ENCODE peak calls at places on chromosome 5, in ten cellular contexts. Q, K, T, N, J, V, E, I, C and O are unnamed samples.

GRCh38 chr5:102865171-102865509 is 110.0 kb downstream of the PAM start:
- DNase-seq in Q (no peak), K (no peak), T (peak), N (peak), J (no peak), V (no peak), E (no peak), I (no peak), C (no peak), O (no peak)

GRCh38 chr5:17218353-17219005 is 1.0 kb downstream of the BASP1 start:
- DNase-seq in Q (no peak), K (peak), T (no peak), N (peak), J (peak), V (peak), E (peak), I (peak), C (peak), O (peak)

GRCh38 chr5:67815455-67816391 is 399.8 kb upstream of the PIK3R1 start:
- DNase-seq in Q (no peak), K (no peak), T (peak), N (no peak), J (no peak), V (no peak), E (no peak), I (no peak), C (peak), O (no peak)

GRCh38 chr5:66596791-66597757 is 881 bp downstream of the MAST4 start:
- DNase-seq in Q (peak), K (no peak), T (no peak), N (no peak), J (peak), V (peak), E (peak), I (peak), C (peak), O (peak)

GRCh38 chr5:16759147-16759800 is 142.5 kb upstream of the RETREG1 start:
- DNase-seq in Q (no peak), K (no peak), T (no peak), N (peak), J (no peak), V (peak), E (no peak), I (no peak), C (peak), O (peak)

GRCh38 chr5:135107986-135108385 is 74.0 kb upstream of the PITX1 start:
- DNase-seq in Q (no peak), K (no peak), T (no peak), N (no peak), J (no peak), V (no peak), E (no peak), I (no peak), C (no peak), O (no peak)

GRCh38 chr5:19001054-19001453 is 986.9 kb downstream of the CDH18 start:
- DNase-seq in Q (no peak), K (no peak), T (peak), N (no peak), J (no peak), V (no peak), E (no peak), I (no peak), C (no peak), O (no peak)

GRCh38 chr5:102722930-102723329 is 32.2 kb upstream of the PAM start:
- DNase-seq in Q (no peak), K (no peak), T (no peak), N (peak), J (no peak), V (no peak), E (no peak), I (no peak), C (no peak), O (no peak)

GRCh38 chr5:134072471-134073220 is 41.8 kb upstream of the TCF7 start:
- DNase-seq in Q (no peak), K (no peak), T (no peak), N (no peak), J (no peak), V (no peak), E (no peak), I (no peak), C (no peak), O (no peak)

GRCh38 chr5:179887095-179887494 is 20.6 kb downstream of the TBC1D9B start:
- DNase-seq in Q (no peak), K (no peak), T (no peak), N (no peak), J (no peak), V (no peak), E (no peak), I (no peak), C (no peak), O (no peak)

GRCh38 chr5:139635606-139636206 is 12.4 kb upstream of the CXXC5 start:
- DNase-seq in Q (peak), K (peak), T (peak), N (peak), J (peak), V (no peak), E (peak), I (no peak), C (peak), O (peak)

GRCh38 chr5:40797273-40798011 is 732 bp downstream of the PRKAA1 start:
- DNase-seq in Q (peak), K (peak), T (peak), N (peak), J (no peak), V (peak), E (peak), I (peak), C (peak), O (peak)

GRCh38 chr5:138649775-138650174 is 74.6 kb upstream of the HSPA9 start:
- DNase-seq in Q (no peak), K (no peak), T (no peak), N (no peak), J (no peak), V (no peak), E (no peak), I (no peak), C (no peak), O (no peak)

GRCh38 chr5:59430066-59430702 is 463.3 kb downstream of the PDE4D start:
- DNase-seq in Q (no peak), K (no peak), T (no peak), N (no peak), J (no peak), V (no peak), E (no peak), I (no peak), C (no peak), O (no peak)

GRCh38 chr5:29054282-29054681 is 2015.9 kb upstream of the CDH9 start:
- DNase-seq in Q (no peak), K (no peak), T (no peak), N (no peak), J (no peak), V (no peak), E (no peak), I (no peak), C (no peak), O (no peak)

GRCh38 chr5:92704590-92704989 is 876.4 kb downstream of the NR2F1-AS1 start:
- DNase-seq in Q (no peak), K (no peak), T (no peak), N (peak), J (no peak), V (no peak), E (no peak), I (no peak), C (no peak), O (no peak)

GRCh38 chr5:93583525-93583798 is 440 bp downstream of the NR2F1 start:
- DNase-seq in Q (no peak), K (no peak), T (no peak), N (peak), J (no peak), V (no peak), E (no peak), I (no peak), C (no peak), O (no peak)

GRCh38 chr5:103041071-103041676 is 78.8 kb downstream of the GIN1 start:
- DNase-seq in Q (no peak), K (no peak), T (peak), N (peak), J (peak), V (peak), E (peak), I (no peak), C (no peak), O (peak)

GRCh38 chr5:128782446-128782845 is 182.8 kb upstream of the SLC27A6 start:
- DNase-seq in Q (peak), K (peak), T (no peak), N (peak), J (no peak), V (no peak), E (no peak), I (no peak), C (peak), O (no peak)

GRCh38 chr5:100444961-100445360 is 90.2 kb upstream of the FAM174A start:
- DNase-seq in Q (no peak), K (no peak), T (no peak), N (peak), J (no peak), V (no peak), E (no peak), I (no peak), C (no peak), O (no peak)

GRCh38 chr5:151663617-151664322 is 22.9 kb downstream of the SPARC start:
- DNase-seq in Q (no peak), K (no peak), T (no peak), N (no peak), J (no peak), V (no peak), E (peak), I (no peak), C (no peak), O (no peak)

GRCh38 chr5:61002616-61003015 is 57.6 kb downstream of the NDUFAF2 start:
- DNase-seq in Q (no peak), K (no peak), T (no peak), N (no peak), J (no peak), V (no peak), E (no peak), I (no peak), C (no peak), O (no peak)

GRCh38 chr5:115831163-115831768 is 10.1 kb downstream of the ATG12 start:
- DNase-seq in Q (no peak), K (no peak), T (no peak), N (peak), J (peak), V (peak), E (peak), I (no peak), C (peak), O (peak)

GRCh38 chr5:179559280-179560252 is 9.2 kb downstream of the RUFY1 start:
- DNase-seq in Q (peak), K (peak), T (peak), N (peak), J (peak), V (peak), E (peak), I (peak), C (peak), O (peak)

GRCh38 chr5:71615809-71616208 is 28.7 kb downstream of the MCCC2 start:
- DNase-seq in Q (no peak), K (no peak), T (no peak), N (no peak), J (no peak), V (no peak), E (no peak), I (no peak), C (no peak), O (no peak)

GRCh38 chr5:95609711-95610110 is 10.2 kb upstream of the GPR150 start:
- DNase-seq in Q (no peak), K (no peak), T (no peak), N (peak), J (no peak), V (no peak), E (no peak), I (no peak), C (no peak), O (no peak)

GRCh38 chr5:73957397-73958001 is 331.5 kb downstream of the ARHGEF28 start:
- DNase-seq in Q (no peak), K (no peak), T (no peak), N (peak), J (no peak), V (no peak), E (no peak), I (no peak), C (no peak), O (no peak)

GRCh38 chr5:102295534-102296228 is 403 bp downstream of the SLCO4C1 start:
- DNase-seq in Q (no peak), K (no peak), T (no peak), N (no peak), J (no peak), V (no peak), E (peak), I (no peak), C (peak), O (no peak)

GRCh38 chr5:127550652-127551409 is 33.4 kb downstream of the PRRC1 start:
- DNase-seq in Q (no peak), K (no peak), T (no peak), N (peak), J (no peak), V (no peak), E (no peak), I (no peak), C (no peak), O (no peak)

GRCh38 chr5:138661991-138662434 is 86.8 kb upstream of the HSPA9 start:
- DNase-seq in Q (no peak), K (no peak), T (no peak), N (no peak), J (no peak), V (no peak), E (no peak), I (no peak), C (peak), O (no peak)

GRCh38 chr5:59185757-59186385 is 603.0 kb downstream of the RAB3C start:
- DNase-seq in Q (no peak), K (no peak), T (no peak), N (no peak), J (no peak), V (no peak), E (no peak), I (no peak), C (no peak), O (no peak)

GRCh38 chr5:95647886-95648860 is 1.6 kb downstream of the RFESD start:
- DNase-seq in Q (no peak), K (no peak), T (no peak), N (peak), J (no peak), V (no peak), E (no peak), I (no peak), C (no peak), O (no peak)

GRCh38 chr5:16539169-16539666 is 73.6 kb upstream of the ZNF622 start:
- DNase-seq in Q (peak), K (peak), T (peak), N (peak), J (no peak), V (no peak), E (no peak), I (no peak), C (peak), O (no peak)

DNA sequence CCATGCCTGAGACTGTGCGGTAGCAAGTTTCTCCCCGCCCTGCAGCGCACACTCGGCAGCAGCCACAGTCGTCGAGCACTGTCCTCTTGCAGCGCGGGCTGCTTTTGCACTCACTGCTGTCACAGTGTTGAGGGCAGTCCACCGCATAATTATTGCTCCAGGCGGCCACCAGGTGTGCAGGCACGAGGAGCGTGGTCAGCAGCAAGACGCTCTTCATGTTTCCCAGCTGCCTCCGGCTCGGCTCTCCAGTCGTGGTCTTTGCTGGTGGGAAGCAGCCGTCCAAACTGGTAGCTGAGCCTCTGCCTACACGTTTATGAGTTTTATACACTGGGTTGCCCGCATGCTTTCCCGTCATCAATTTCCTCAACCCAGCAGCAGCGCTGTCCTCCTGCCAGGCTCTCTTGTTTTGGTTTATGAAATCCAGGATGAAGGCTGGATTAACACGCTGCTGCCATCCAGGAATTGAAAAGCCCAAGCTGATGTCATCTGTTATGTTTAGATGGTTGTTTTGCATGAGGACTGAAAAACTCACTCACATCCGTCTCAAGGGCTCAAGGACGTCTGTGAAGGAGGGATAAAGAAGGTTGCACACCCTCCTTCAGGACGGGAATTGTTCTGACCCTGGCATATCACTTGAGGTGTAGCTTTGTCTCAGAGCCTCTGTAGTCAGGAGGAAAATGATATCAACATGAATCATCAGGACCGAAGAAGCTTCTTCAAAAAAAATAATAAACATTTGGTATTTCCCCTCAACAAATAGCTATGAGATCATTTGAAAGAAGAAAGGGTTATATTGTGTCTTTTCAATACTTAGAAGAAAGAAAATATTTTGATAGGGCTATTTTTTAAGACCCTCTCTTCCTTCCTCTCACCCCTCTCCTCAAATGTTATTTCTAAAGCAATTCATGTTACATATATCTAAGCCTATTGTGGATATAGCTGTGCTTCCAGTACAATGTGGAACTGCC is at the start of gene ESM1:
- DNase-seq in Q (no peak), K (no peak), T (no peak), N (peak), J (no peak), V (no peak), E (no peak), I (no peak), C (no peak), O (no peak)
- TF ChIP-seq CTCF in Q (no peak), K (no peak), T (no peak), N (no peak), J (no peak), V (no peak), E (no peak), I (no peak), C (no peak), O (no peak)

GRCh38 chr5:154824070-154824469 is 26.3 kb downstream of the FAXDC2 start:
- DNase-seq in Q (no peak), K (no peak), T (no peak), N (no peak), J (no peak), V (no peak), E (no peak), I (no peak), C (no peak), O (no peak)
- TF ChIP-seq CTCF in Q (no peak), K (no peak), T (no peak), N (no peak), J (no peak), V (no peak), E (no peak), I (no peak), C (no peak), O (no peak)

DNA sequence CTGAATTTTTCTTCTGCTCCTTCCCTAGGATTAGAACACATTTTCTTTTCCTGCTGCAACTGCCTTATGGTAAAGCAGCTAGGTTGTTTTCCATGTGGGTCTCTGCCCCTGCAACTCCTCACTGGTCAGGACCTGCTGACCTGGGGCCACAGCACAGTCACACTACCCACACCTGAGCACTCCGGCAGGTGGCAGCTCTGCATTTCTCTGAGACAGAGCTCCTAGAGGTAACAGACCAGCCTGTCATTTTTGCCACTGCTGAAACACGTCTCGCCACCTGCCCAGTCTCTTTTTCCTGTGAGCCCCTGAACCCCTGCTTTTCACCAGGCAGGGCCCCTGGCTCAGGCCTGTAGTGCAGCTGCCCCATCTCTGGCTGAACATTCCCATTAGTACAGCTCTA is 609.6 kb downstream of the HINT1 start:
- DNase-seq in Q (no peak), K (no peak), T (no peak), N (no peak), J (no peak), V (no peak), E (no peak), I (no peak), C (no peak), O (no peak)
- TF ChIP-seq CTCF in Q (no peak), K (no peak), T (no peak), N (no peak), J (no peak), V (no peak), E (no peak), I (no peak), C (no peak), O (no peak)

GRCh38 chr5:38673671-38674071 is 117.2 kb upstream of the LIFR start:
- DNase-seq in Q (no peak), K (no peak), T (no peak), N (no peak), J (no peak), V (no peak), E (no peak), I (no peak), C (no peak), O (no peak)
- TF ChIP-seq CTCF in Q (no peak), K (no peak), T (no peak), N (no peak), J (no peak), V (no peak), E (no peak), I (no peak), C (no peak), O (no peak)

GRCh38 chr5:27020965-27021364 is 17.4 kb downstream of the CDH9 start:
- DNase-seq in Q (no peak), K (no peak), T (no peak), N (peak), J (no peak), V (no peak), E (no peak), I (no peak), C (no peak), O (no peak)
- TF ChIP-seq CTCF in Q (no peak), K (no peak), T (peak), N (peak), J (peak), V (no peak), E (no peak), I (no peak), C (no peak), O (no peak)

GRCh38 chr5:947626-948471 is 55.2 kb downstream of the TRIP13 start:
- DNase-seq in Q (no peak), K (no peak), T (no peak), N (no peak), J (no peak), V (no peak), E (no peak), I (no peak), C (no peak), O (peak)
- TF ChIP-seq CTCF in Q (no peak), K (no peak), T (peak), N (peak), J (no peak), V (no peak), E (no peak), I (no peak), C (no peak), O (no peak)

DNA sequence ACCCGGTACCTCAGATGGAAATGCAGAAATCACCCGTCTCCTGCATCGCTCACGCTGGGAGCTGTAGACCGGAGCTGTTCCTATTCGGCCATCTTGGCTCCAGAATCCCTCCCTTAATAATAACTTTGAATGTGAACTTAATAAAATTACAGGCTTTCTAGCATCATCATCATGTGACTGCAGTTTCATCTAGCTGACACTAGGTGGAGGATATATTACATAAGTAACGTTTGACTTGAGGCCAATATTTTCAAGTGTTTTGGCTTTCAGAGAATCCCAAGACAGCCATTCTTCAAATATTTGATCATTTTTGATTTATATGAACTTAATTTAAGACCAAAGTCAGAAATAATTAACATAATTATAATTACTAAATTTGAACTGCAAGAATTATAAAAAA is 474.9 kb upstream of the CDH10 start:
- DNase-seq in Q (no peak), K (no peak), T (peak), N (no peak), J (peak), V (peak), E (no peak), I (no peak), C (no peak), O (peak)
- TF ChIP-seq CTCF in Q (no peak), K (no peak), T (peak), N (no peak), J (peak), V (no peak), E (no peak), I (peak), C (no peak), O (peak)

GRCh38 chr5:33423018-33423630 is 17.6 kb upstream of the TARS1 start:
- DNase-seq in Q (no peak), K (no peak), T (no peak), N (peak), J (no peak), V (no peak), E (peak), I (no peak), C (no peak), O (no peak)
- TF ChIP-seq CTCF in Q (no peak), K (no peak), T (peak), N (peak), J (peak), V (no peak), E (peak), I (peak), C (peak), O (peak)